ENCODE peak calls at places on chromosomes 13 and 19, in six cellular contexts. X, T, F, J, W and A are unnamed samples.
A peak's percentile ranks its signal among the peaks of the same experiment; 100 is the strongest.

GRCh38 chr19:2553510-2553909 is 77.6 kb downstream of the GADD45B start:
- DNase-seq in X (no peak), T (no peak), F (no peak), J (no peak), W (no peak), A (no peak)

GRCh38 chr19:8320564-8321066 is 560 bp downstream of the NDUFA7 start:
- DNase-seq in X (no peak), T (no peak), F (no peak), J (no peak), W (peak; percentile 31), A (peak; percentile 37)

GRCh38 chr13:39765801-39766463 is 110.5 kb downstream of the COG6 start:
- DNase-seq in X (no peak), T (peak; percentile 65), F (peak; percentile 76), J (peak; percentile 26), W (peak; percentile 49), A (peak; percentile 20)

GRCh38 chr13:111415216-111415615 is 94.8 kb downstream of the TEX29 start:
- DNase-seq in X (no peak), T (no peak), F (no peak), J (no peak), W (no peak), A (no peak)

GRCh38 chr19:48819366-48819816 is 8.6 kb upstream of the BCAT2 start:
- DNase-seq in X (no peak), T (peak; percentile 93), F (peak; percentile 88), J (no peak), W (no peak), A (no peak)

GRCh38 chr19:24060687-24061356 is 26.2 kb upstream of the ZNF254 start:
- DNase-seq in X (no peak), T (no peak), F (no peak), J (no peak), W (no peak), A (no peak)

GRCh38 chr13:26508885-26509284 is 48.6 kb upstream of the WASF3 start:
- DNase-seq in X (no peak), T (no peak), F (peak; percentile 62), J (no peak), W (no peak), A (no peak)

GRCh38 chr19:2274937-2275535 is 6.9 kb downstream of the PEAK3 start:
- DNase-seq in X (no peak), T (peak; percentile 70), F (peak; percentile 80), J (peak; percentile 75), W (peak; percentile 62), A (peak; percentile 77)

GRCh38 chr19:3573162-3573857 is 566 bp downstream of the HMG20B start:
- DNase-seq in X (no peak), T (peak; percentile 66), F (no peak), J (no peak), W (peak; percentile 61), A (no peak)

GRCh38 chr19:55585658-55586339 is 5.2 kb upstream of the ZNF579 start:
- DNase-seq in X (peak; percentile 78), T (peak; percentile 65), F (peak; percentile 71), J (peak; percentile 68), W (peak; percentile 43), A (peak; percentile 77)

GRCh38 chr19:6750062-6750461 is 10.6 kb downstream of the TRIP10 start:
- DNase-seq in X (no peak), T (no peak), F (no peak), J (no peak), W (no peak), A (no peak)

GRCh38 chr13:34867590-34867989 is 74.5 kb upstream of the NBEA start:
- DNase-seq in X (no peak), T (no peak), F (no peak), J (no peak), W (no peak), A (no peak)

GRCh38 chr13:100646030-100646673 is 28.4 kb downstream of the TMTC4 start:
- DNase-seq in X (peak; percentile 13), T (no peak), F (no peak), J (peak; percentile 69), W (no peak), A (peak; percentile 51)

GRCh38 chr13:73913043-73913740 is 221.0 kb downstream of the KLF12 start:
- DNase-seq in X (no peak), T (no peak), F (no peak), J (no peak), W (no peak), A (no peak)

GRCh38 chr13:98575876-98576214 is 1.1 kb downstream of the STK24 start:
- DNase-seq in X (no peak), T (no peak), F (no peak), J (no peak), W (peak; percentile 37), A (no peak)

GRCh38 chr19:860481-861098 is 1.1 kb downstream of the CFD start:
- DNase-seq in X (peak; percentile 52), T (no peak), F (peak; percentile 84), J (no peak), W (peak; percentile 50), A (peak; percentile 57)

GRCh38 chr19:2181618-2181997 is 17.9 kb downstream of the DOT1L start:
- DNase-seq in X (no peak), T (no peak), F (no peak), J (no peak), W (no peak), A (no peak)

GRCh38 chr13:48110132-48110868 is 15.4 kb upstream of the MED4 start:
- DNase-seq in X (no peak), T (no peak), F (no peak), J (no peak), W (no peak), A (no peak)

GRCh38 chr19:38919837-38920528 is 8.0 kb upstream of the CCER2 start:
- DNase-seq in X (no peak), T (peak; percentile 44), F (no peak), J (no peak), W (no peak), A (no peak)

GRCh38 chr19:38918526-38918925 is 6.5 kb upstream of the CCER2 start:
- DNase-seq in X (no peak), T (peak; percentile 30), F (no peak), J (no peak), W (no peak), A (no peak)

GRCh38 chr19:38917516-38917915 is 5.5 kb upstream of the CCER2 start:
- DNase-seq in X (no peak), T (peak; percentile 43), F (no peak), J (no peak), W (no peak), A (no peak)

GRCh38 chr19:38915329-38916321 is 3.6 kb upstream of the CCER2 start:
- DNase-seq in X (no peak), T (peak; percentile 45), F (no peak), J (no peak), W (no peak), A (no peak)

DNA sequence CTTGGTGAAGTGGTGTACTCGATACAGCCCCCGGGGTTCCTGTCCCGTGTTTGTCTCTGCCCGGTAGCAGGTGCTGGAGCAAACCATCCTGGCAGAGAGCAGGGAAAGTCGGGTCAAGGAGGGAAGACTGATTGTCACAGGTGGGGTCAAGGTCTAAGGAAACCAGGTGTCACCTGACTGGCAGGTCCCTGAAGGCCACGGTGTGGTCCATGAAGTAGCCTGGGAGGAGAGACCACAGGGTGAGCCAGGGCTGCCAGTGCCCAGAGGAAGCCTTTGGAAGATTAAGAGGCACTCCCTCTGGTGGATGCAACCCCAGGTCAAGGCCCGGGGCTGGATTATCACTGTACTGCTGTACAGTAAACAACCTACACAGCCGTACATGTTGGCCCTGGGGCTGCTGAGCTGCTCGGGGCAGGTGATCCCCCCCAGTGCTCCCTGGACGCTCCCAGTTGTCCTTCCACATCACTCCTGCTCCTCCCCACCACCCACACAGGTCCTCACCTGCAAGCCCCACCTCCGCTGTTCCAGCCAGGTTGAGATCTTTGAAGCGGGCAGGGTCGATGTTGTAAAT is 6.0 kb upstream of the CCER2 start:
- DNase-seq in X (no peak), T (peak; percentile 50), F (no peak), J (no peak), W (no peak), A (peak; percentile 38)
- TF ChIP-seq CTCF in X (peak; percentile 18), T (peak; percentile 20), F (no peak), J (no peak), W (peak; percentile 22), A (no peak)

GRCh38 chr19:46603752-46604241 is 2.7 kb downstream of the CALM3 start:
- DNase-seq in X (no peak), T (peak; percentile 54), F (no peak), J (no peak), W (no peak), A (no peak)

GRCh38 chr19:46600393-46601317 is 475 bp upstream of the CALM3 start:
- DNase-seq in X (peak; percentile 97), T (peak; percentile 96), F (peak; percentile 98), J (peak; percentile 94), W (peak; percentile 99), A (peak; percentile 96)

GRCh38 chr19:46603195-46603637 is 2.1 kb downstream of the CALM3 start:
- DNase-seq in X (no peak), T (peak; percentile 76), F (peak; percentile 77), J (no peak), W (no peak), A (no peak)

GRCh38 chr19:46601318-46602224 is at the start of gene CALM3:
- DNase-seq in X (no peak), T (peak; percentile 69), F (no peak), J (no peak), W (peak; percentile 51), A (no peak)

DNA sequence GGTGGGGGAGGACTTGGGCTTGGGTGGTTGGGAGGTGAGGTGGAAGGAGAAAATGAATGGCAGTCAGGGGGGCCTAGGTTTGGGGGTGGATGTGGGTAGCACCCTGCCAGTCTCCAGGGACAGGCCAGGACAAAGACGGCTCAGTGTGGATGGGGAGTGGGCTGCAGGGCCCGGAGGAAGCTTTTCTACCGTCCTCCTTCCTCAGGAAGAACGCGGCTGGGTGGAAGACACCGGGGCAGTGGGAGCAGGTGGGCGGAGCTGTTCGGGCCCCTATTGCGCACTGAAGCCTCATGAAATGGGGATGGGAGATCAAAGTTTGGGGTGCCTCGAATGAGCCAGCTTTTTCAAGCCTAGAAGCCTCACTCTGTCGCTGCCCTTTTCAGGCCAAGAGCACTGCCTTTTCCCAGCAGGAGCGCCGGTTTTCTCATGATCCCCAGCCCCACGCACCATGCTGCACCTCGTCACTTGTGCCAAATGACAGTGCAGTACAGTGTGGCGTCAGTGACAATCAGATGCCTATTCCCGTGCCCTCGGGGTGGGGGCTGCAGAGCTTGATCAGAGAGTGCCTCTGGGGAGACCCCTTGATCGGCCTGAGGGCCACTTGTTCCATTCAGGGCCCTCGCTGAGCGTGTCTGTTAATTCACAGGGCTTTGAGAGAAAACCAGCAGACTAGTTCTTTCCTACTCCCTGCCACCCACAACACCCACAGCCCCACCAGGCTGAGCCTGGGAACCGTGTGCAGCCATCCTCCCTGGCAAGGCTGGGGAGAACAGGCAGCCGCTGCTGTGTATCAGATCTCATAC is 1.5 kb downstream of the CALM3 start:
- DNase-seq in X (no peak), T (peak; percentile 61), F (no peak), J (no peak), W (no peak), A (peak; percentile 41)
- TF ChIP-seq CTCF in X (no peak), T (no peak), F (no peak), J (no peak), W (no peak), A (no peak)

GRCh38 chr13:45441633-45442032 is 23.1 kb upstream of the COG3 start:
- DNase-seq in X (no peak), T (no peak), F (no peak), J (no peak), W (no peak), A (no peak)
- TF ChIP-seq CTCF in X (no peak), T (peak; percentile 40), F (no peak), J (no peak), W (peak; percentile 29), A (no peak)

DNA sequence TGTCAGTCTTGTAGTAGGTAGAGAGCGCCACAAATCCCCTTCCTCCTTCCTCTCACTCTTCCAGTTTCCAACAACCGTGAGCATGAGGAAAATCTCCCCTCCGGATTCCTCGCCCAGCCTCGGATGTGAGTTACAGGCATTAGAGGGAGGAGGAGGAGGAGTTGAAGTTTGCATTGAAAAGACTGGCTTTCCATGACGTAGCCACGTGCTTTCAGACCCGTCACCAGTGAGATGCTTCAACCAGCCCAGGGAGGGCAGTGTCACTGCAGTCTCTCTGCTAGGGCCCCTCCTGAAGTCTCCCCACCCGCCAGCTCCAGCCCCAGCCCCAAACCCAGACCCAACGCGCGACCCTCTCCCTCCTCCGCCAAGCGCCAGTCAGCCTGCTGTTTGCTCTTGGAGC is 444 bp upstream of the FGF14 start:
- DNase-seq in X (no peak), T (peak; percentile 58), F (peak; percentile 12), J (peak; percentile 65), W (no peak), A (peak; percentile 41)
- TF ChIP-seq CTCF in X (no peak), T (no peak), F (no peak), J (no peak), W (no peak), A (no peak)